ENCODE peak calls at places on chromosomes 7 and 10, in eight cellular contexts. B is gastrocnemius medialis, C is WERI-Rb-1, E is GM06990, P is AG04450, S is psoas muscle, T is foreskin fibroblast, V is PC-9. G is an unnamed sample.

GRCh38 chr7:43873300-43873699 is 4.0 kb upstream of the MRPS24 start:
- DNase-seq in T (peak), C (no peak), B (peak), E (no peak), S (peak), P (no peak), V (peak), G (no peak)

GRCh38 chr7:22934473-22935065 is 79.4 kb downstream of the HYCC1 start:
- DNase-seq in V (no peak), S (no peak), T (no peak), B (no peak), P (no peak), C (no peak), E (no peak), G (no peak)

GRCh38 chr10:5945203-5945534 is 32.2 kb downstream of the IL15RA start:
- DNase-seq in P (no peak), C (no peak), S (no peak), E (no peak), B (no peak), T (no peak), V (no peak), G (no peak)

GRCh38 chr10:5818894-5819293 is 5.7 kb upstream of the GDI2 start:
- DNase-seq in V (no peak), S (no peak), C (no peak), B (no peak), T (no peak), E (peak), P (no peak), G (no peak)

GRCh38 chr7:122970740-122971725 is 24.5 kb downstream of the TAS2R16 start:
- DNase-seq in C (no peak), T (no peak), P (no peak), S (no peak), V (no peak), E (no peak), B (no peak), G (no peak)

GRCh38 chr10:52879181-52879607 is 106.6 kb upstream of the MBL2 start:
- DNase-seq in V (no peak), T (no peak), B (no peak), E (no peak), C (no peak), P (no peak), S (no peak), G (no peak)

GRCh38 chr7:99141756-99142726 is 1.9 kb downstream of the SMURF1 start:
- DNase-seq in T (peak), P (peak), V (peak), B (peak), S (peak), C (no peak), E (peak), G (no peak)

GRCh38 chr7:28958235-28958945 is at the start of gene TRIL:
- DNase-seq in E (peak), S (peak), P (peak), B (no peak), C (peak), T (peak), V (no peak), G (no peak)

GRCh38 chr10:122276611-122277205 is 5.6 kb downstream of the BTBD16 start:
- DNase-seq in S (no peak), P (no peak), V (peak), T (peak), B (no peak), C (no peak), E (no peak), G (no peak)

GRCh38 chr10:48678041-48678440 is 6.6 kb upstream of the WDFY4 start:
- DNase-seq in C (no peak), V (no peak), T (no peak), B (no peak), S (no peak), E (no peak), P (no peak), G (no peak)

DNA sequence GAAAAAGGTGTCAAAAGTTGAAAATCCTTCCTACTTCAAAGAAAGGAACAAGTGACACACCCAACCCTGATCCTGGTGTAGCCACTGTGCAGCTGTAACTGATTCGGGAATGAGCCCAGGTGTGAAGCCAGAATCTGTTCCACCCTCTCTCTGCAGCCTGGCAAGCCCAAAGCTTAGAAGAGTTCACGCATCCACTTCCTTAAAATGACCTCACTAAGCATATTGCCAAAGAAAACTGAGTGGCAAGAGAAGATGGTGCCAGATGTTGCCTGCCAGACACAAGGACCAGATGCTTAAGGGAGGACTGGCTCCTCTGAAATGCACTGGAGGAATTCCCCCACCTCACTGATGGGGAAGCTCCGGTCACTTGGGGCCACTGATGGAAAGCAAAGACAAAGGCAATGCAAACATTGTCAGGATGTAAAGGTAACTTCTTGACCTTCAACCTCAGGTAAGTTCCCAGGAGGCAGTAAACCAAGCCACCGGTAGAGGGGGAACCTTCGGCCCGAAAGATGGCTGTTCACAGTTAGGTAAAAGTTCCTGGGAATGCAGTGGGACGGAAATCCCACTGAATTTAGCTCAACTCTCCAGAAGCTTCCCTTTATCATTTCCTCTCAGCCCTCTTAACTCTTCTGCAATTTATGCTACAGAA is 554.9 kb downstream of the KCNMA1 start:
- DNase-seq in B (no peak), E (no peak), T (peak), C (no peak), P (no peak), V (no peak), S (no peak), G (no peak)
- TF ChIP-seq CTCF in B (no peak), E (peak), T (no peak), C (no peak), P (peak), V (no peak), S (no peak), G (peak)

GRCh38 chr7:142813262-142813661 is 41.6 kb upstream of the EPHB6 start:
- DNase-seq in E (no peak), P (no peak), S (no peak), T (peak), C (no peak), V (peak), B (no peak), G (no peak)
- H3K4me3 ChIP-seq in E (no peak), P (no peak), S (no peak), T (no peak), C (no peak), V (no peak), B (no peak), G (no peak)

DNA sequence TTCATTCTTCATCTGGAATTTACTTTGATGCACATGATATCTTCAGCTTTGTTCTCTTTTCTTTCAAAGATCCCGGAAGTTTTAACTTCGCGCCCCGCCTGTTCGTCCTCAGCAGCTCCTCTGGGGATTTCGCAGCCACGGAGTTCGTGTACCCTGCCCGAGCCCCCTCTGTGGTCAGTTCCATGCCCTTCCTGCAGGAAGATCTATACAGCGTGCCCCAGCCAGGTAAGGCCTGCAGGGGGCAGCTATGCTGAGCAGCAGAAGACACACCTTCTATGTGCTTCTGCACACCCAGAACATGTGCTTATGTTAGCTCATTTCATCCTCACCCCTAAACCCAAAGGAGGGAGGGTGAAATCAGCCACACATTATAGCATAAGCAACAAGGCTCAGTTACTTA is 79.7 kb upstream of the LYZL2 start:
- DNase-seq in V (no peak), C (no peak), E (no peak), B (no peak), T (no peak), S (no peak), P (no peak), G (no peak)
- TF ChIP-seq CTCF in V (no peak), C (peak), E (peak), B (no peak), T (no peak), S (no peak), P (no peak), G (peak)

GRCh38 chr10:14580933-14581332 is 193.8 kb downstream of the FAM107B start:
- DNase-seq in E (no peak), P (no peak), T (no peak), C (no peak), B (no peak), S (no peak), V (no peak), G (no peak)
- H3K4me3 ChIP-seq in E (no peak), P (no peak), T (peak), C (no peak), B (no peak), S (no peak), V (no peak), G (no peak)

GRCh38 chr10:15725603-15726002 is 5.9 kb upstream of the ITGA8 start:
- DNase-seq in E (no peak), T (peak), V (no peak), S (no peak), C (peak), P (peak), B (no peak), G (peak)
- TF ChIP-seq CTCF in E (peak), T (peak), V (peak), S (peak), C (peak), P (peak), B (peak), G (peak)